ENCODE peak calls at places on chromosomes 11 and 22, in eight cellular contexts. W is memory B cell; V is dorsolateral prefrontal cortex; U is NCI-H1694 treated with DMSO at 0.1 percent for 48 hours; Z is chondrocyte; J is Daoy; C is activated CD4-positive, alpha-beta T cell treated with anti-CD3 and anti-CD28 coated beads, Interleukin-2, amount 10 ng/mL, durations not matched to agents 7 days and 5 days; Y is NCI-H187 treated with DMSO at 0.1 percent for 48 hours. N is an unnamed sample.

GRCh38 chr11:124798991-124799383 is 1.2 kb downstream of the MSANTD2 start:
- DNase-seq in W (no peak), V (no peak), U (no peak), Z (no peak), J (peak; percentile 67), C (no peak), Y (no peak), N (peak; percentile 76)

GRCh38 chr11:106059617-106060016 is 17.5 kb downstream of the KBTBD3 start:
- DNase-seq in W (no peak), V (no peak), U (no peak), Z (no peak), J (no peak), C (no peak), Y (no peak), N (no peak)

GRCh38 chr22:46390652-46391301 is 55.3 kb downstream of the TRMU start:
- DNase-seq in W (no peak), V (peak; percentile 32), U (peak; percentile 71), Z (peak; percentile 73), J (peak; percentile 35), C (no peak), Y (no peak), N (peak; percentile 31)

GRCh38 chr11:87431386-87431785 is 393.7 kb downstream of the TMEM135 start:
- DNase-seq in W (no peak), V (no peak), U (no peak), Z (no peak), J (no peak), C (no peak), Y (no peak), N (no peak)

GRCh38 chr22:33919591-33920501 is at the start of gene LARGE1:
- DNase-seq in W (peak; percentile 9), V (no peak), U (no peak), Z (peak; percentile 93), J (no peak), C (no peak), Y (no peak), N (peak; percentile 13)

GRCh38 chr11:65589444-65590239 is 6.0 kb downstream of the KCNK7 start:
- DNase-seq in W (no peak), V (no peak), U (no peak), Z (no peak), J (peak; percentile 5), C (no peak), Y (no peak), N (no peak)

GRCh38 chr11:36452231-36452630 is 57.8 kb downstream of the TRAF6 start:
- DNase-seq in W (no peak), V (no peak), U (no peak), Z (no peak), J (peak; percentile 81), C (peak; percentile 38), Y (no peak), N (peak; percentile 94)

GRCh38 chr22:36221799-36222751 is 17.3 kb downstream of the APOL2 start:
- DNase-seq in W (peak; percentile 26), V (peak; percentile 39), U (peak; percentile 12), Z (no peak), J (peak; percentile 42), C (peak; percentile 58), Y (no peak), N (peak; percentile 25)

GRCh38 chr11:59773082-59773438 is 17.9 kb downstream of the STX3 start:
- DNase-seq in W (no peak), V (no peak), U (no peak), Z (no peak), J (no peak), C (peak; percentile 27), Y (no peak), N (no peak)

GRCh38 chr11:23897453-23898289 is 599.2 kb upstream of the LUZP2 start:
- DNase-seq in W (no peak), V (no peak), U (no peak), Z (no peak), J (no peak), C (no peak), Y (no peak), N (peak; percentile 77)

GRCh38 chr11:79702303-79702702 is 261.5 kb upstream of the TENM4 start:
- DNase-seq in W (no peak), V (no peak), U (no peak), Z (no peak), J (no peak), C (no peak), Y (no peak), N (no peak)

GRCh38 chr22:37501176-37501609 is 15.0 kb upstream of the MFNG start:
- DNase-seq in W (no peak), V (no peak), U (no peak), Z (no peak), J (no peak), C (no peak), Y (no peak), N (no peak)

GRCh38 chr11:36292311-36292722 is 3.1 kb upstream of the COMMD9 start:
- DNase-seq in W (peak; percentile 64), V (no peak), U (peak; percentile 22), Z (no peak), J (peak; percentile 43), C (peak; percentile 47), Y (no peak), N (peak; percentile 44)

GRCh38 chr11:34052608-34053160 is 1.2 kb downstream of the CAPRIN1 start:
- DNase-seq in W (peak; percentile 5), V (no peak), U (no peak), Z (no peak), J (peak; percentile 26), C (no peak), Y (no peak), N (no peak)

GRCh38 chr22:27585141-27585540 is 216.4 kb downstream of the MN1 start:
- DNase-seq in W (no peak), V (no peak), U (no peak), Z (no peak), J (peak; percentile 25), C (no peak), Y (no peak), N (no peak)

GRCh38 chr22:32720924-32721323 is 80.6 kb upstream of the TIMP3 start:
- DNase-seq in W (no peak), V (no peak), U (no peak), Z (no peak), J (peak; percentile 50), C (no peak), Y (no peak), N (peak; percentile 98)

GRCh38 chr22:38069372-38070249 is 12.4 kb downstream of the PICK1 start:
- DNase-seq in W (no peak), V (peak; percentile 79), U (peak; percentile 28), Z (no peak), J (peak; percentile 38), C (no peak), Y (no peak), N (peak; percentile 81)

GRCh38 chr22:35708453-35708852 is 9.2 kb upstream of the APOL5 start:
- DNase-seq in W (no peak), V (no peak), U (no peak), Z (no peak), J (no peak), C (no peak), Y (no peak), N (no peak)

GRCh38 chr11:64960719-64961118 is 11.2 kb downstream of the MAJIN start:
- DNase-seq in W (no peak), V (no peak), U (no peak), Z (no peak), J (no peak), C (no peak), Y (no peak), N (no peak)

GRCh38 chr11:68459886-68460740 is 439 bp upstream of the PPP6R3 start:
- DNase-seq in W (peak; percentile 88), V (peak; percentile 98), U (peak; percentile 97), Z (peak; percentile 99), J (peak; percentile 98), C (peak; percentile 96), Y (peak; percentile 85), N (peak; percentile 98)

N was measured in RPMI7951.